ENCODE peak calls at places on chromosomes 1 and 21, in nine cellular contexts. E is K562; M is CD4-positive, CD25-positive, alpha-beta regulatory T cell; I is stomach; D is CD8-positive, alpha-beta T cell; A is mesenchymal stem cell; S is testis; C is upper lobe of right lung; N is heart right ventricle. U is an unnamed sample. For H3K27me3, the result is how much of the 10 kb centered on the place peaks cover.

GRCh38 chr1:169546087-169546995 is 39.9 kb downstream of the F5 start:
- DNase-seq in C (no peak), I (peak), D (peak), M (peak), S (peak), N (peak), E (peak), A (peak), U (peak)

GRCh38 chr1:145729661-145730436 is 10.6 kb downstream of the CD160 start:
- DNase-seq in S (no peak), A (no peak), E (no peak), M (no peak), N (no peak), C (no peak), D (no peak), I (no peak), U (no peak)

GRCh38 chr1:4684849-4685248 is 30.4 kb downstream of the AJAP1 start:
- DNase-seq in I (no peak), E (no peak), A (no peak), S (no peak), N (no peak), C (no peak), D (no peak), M (no peak), U (no peak)

GRCh38 chr21:20996421-20997307 is 1.5 kb upstream of the NCAM2 start:
- DNase-seq in N (no peak), D (no peak), I (no peak), C (no peak), E (no peak), S (no peak), A (peak), M (no peak), U (no peak)

GRCh38 chr1:73821520-73821919 is 376.5 kb downstream of the LRRIQ3 start:
- DNase-seq in D (no peak), C (no peak), N (no peak), A (no peak), M (no peak), I (no peak), E (no peak), S (no peak), U (no peak)

GRCh38 chr1:248852548-248852947 is 6.3 kb downstream of the ZNF692 start:
- DNase-seq in S (no peak), E (no peak), A (no peak), I (no peak), M (no peak), C (no peak), N (no peak), D (no peak), U (no peak)

GRCh38 chr1:59522925-59523505 is 226.1 kb downstream of the FGGY start:
- DNase-seq in M (no peak), C (no peak), E (no peak), N (no peak), D (no peak), I (no peak), S (no peak), A (no peak), U (no peak)

GRCh38 chr1:7298749-7299151 is 472.3 kb upstream of the VAMP3 start:
- DNase-seq in E (no peak), C (no peak), N (no peak), A (peak), D (no peak), I (no peak), M (no peak), S (no peak), U (no peak)

GRCh38 chr1:151530461-151530860 is 9.6 kb upstream of the TUFT1 start:
- DNase-seq in E (no peak), M (no peak), N (no peak), D (no peak), S (no peak), C (no peak), A (no peak), I (no peak), U (no peak)

GRCh38 chr1:98677288-98677687 is 15.8 kb downstream of the SNX7 start:
- DNase-seq in N (no peak), E (no peak), D (no peak), I (peak), C (no peak), M (no peak), S (no peak), A (no peak), U (no peak)

GRCh38 chr1:27413004-27413403 is 20.6 kb downstream of the GPR3 start:
- DNase-seq in S (no peak), A (no peak), N (no peak), E (no peak), C (no peak), I (no peak), M (no peak), D (no peak), U (peak)

GRCh38 chr1:28129150-28129549 is 40.7 kb upstream of the EYA3 start:
- DNase-seq in C (no peak), N (no peak), D (no peak), I (no peak), A (peak), S (no peak), M (no peak), E (no peak), U (no peak)

GRCh38 chr1:230120949-230121381 is 53.9 kb downstream of the GALNT2 start:
- DNase-seq in D (no peak), M (no peak), I (no peak), C (no peak), N (no peak), E (peak), S (peak), A (peak), U (no peak)

GRCh38 chr1:37307907-37308570 is 166.3 kb upstream of the ZC3H12A start:
- DNase-seq in S (peak), A (no peak), C (no peak), M (no peak), I (no peak), N (no peak), E (no peak), D (no peak), U (no peak)

GRCh38 chr1:207815913-207816312 is 64.1 kb downstream of the CD46 start:
- DNase-seq in S (no peak), I (no peak), C (no peak), M (no peak), N (no peak), E (peak), D (no peak), A (peak), U (peak)

GRCh38 chr1:48061162-48062136 is 64.3 kb upstream of the TRABD2B start:
- DNase-seq in I (peak), C (no peak), N (peak), A (peak), E (peak), S (peak), D (no peak), M (no peak), U (peak)

GRCh38 chr21:34355570-34355969 is 8.2 kb upstream of the KCNE2 start:
- DNase-seq in M (no peak), C (no peak), N (no peak), E (no peak), S (no peak), I (no peak), D (no peak), A (no peak), U (no peak)

GRCh38 chr1:33142483-33143065 is 39.3 kb downstream of the TRIM62 start:
- DNase-seq in A (no peak), C (no peak), E (no peak), S (no peak), M (no peak), N (no peak), I (no peak), D (no peak), U (peak)

GRCh38 chr1:67485046-67485811 is 55.0 kb upstream of the SERBP1 start:
- DNase-seq in N (no peak), I (no peak), S (no peak), E (no peak), M (no peak), C (no peak), D (no peak), A (no peak), U (no peak)

GRCh38 chr1:37306461-37306860 is 167.9 kb upstream of the ZC3H12A start:
- DNase-seq in A (no peak), S (no peak), D (no peak), C (no peak), M (no peak), N (no peak), I (no peak), E (no peak), U (no peak)

DNA sequence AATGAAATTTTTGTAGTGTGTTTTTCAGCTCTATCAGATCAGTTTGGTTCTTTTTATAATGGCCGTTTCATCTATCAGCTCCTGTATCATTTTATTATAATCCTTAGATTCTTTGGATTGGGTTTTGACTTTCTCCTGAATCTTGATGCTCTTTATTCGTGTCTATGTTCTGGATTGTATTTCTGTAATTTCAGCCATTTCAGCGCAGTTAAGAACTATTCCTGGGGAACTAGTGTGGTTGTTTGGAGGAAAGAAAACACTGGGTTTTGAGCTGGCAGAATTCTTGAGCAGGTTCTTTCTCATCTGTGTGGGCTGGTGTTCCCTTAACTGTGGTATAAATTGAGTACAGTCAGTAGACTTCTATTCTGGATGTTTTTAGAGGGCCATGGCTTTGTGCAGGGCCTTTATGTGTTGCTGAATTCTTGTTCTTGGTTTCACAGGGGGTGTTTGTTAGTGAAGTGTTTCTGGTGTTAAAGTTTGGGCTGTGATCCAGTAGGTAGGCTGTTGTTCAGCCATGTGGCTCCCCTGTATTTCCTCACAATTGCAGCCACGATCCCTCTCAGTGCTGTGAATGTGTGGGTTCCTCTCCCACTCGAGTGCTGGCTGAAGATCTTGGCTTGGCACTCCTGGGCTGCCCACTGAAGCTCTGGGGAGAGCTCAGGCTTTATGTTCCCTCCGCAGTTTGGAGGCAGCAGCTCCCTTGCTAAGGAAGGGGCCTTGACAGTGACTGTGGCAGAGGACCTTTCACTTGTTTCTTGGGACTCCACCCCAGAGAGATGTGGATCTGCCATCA is 56.0 kb upstream of the CCDC190 start:
- DNase-seq in I (no peak), D (no peak), E (no peak), A (no peak), N (no peak), M (no peak), C (no peak), S (no peak), U (no peak)
- H3K27ac ChIP-seq in I (no peak), D (no peak), E (no peak), A (no peak), N (no peak), M (no peak), C (no peak), S (no peak), U (no peak)

GRCh38 chr1:2597441-2598328 is 11.1 kb downstream of the PRXL2B start:
- DNase-seq in I (no peak), E (peak), C (peak), N (no peak), D (no peak), M (peak), A (no peak), S (no peak), U (peak)

GRCh38 chr1:2595261-2595811 is 8.8 kb downstream of the PRXL2B start:
- DNase-seq in C (no peak), S (no peak), D (no peak), N (no peak), I (no peak), M (peak), E (no peak), A (no peak), U (no peak)

GRCh38 chr1:2595812-2596529 is 9.4 kb downstream of the PRXL2B start:
- DNase-seq in M (peak), E (no peak), S (no peak), C (peak), A (no peak), I (no peak), D (no peak), N (no peak), U (no peak)

GRCh38 chr1:2596530-2597333 is 10.2 kb downstream of the PRXL2B start:
- DNase-seq in N (no peak), A (no peak), S (no peak), I (no peak), D (no peak), C (peak), M (peak), E (no peak), U (no peak)

GRCh38 chr1:2598329-2598931 is 11.9 kb downstream of the PRXL2B start:
- DNase-seq in D (no peak), N (no peak), S (no peak), I (no peak), M (no peak), C (peak), A (no peak), E (no peak), U (no peak)
- H3K27me3 ChIP-seq in D (under half), N (under half), S (under half), I (under half), M (under half), C (under half), A (under half), E (half or more), U (under half)

GRCh38 chr21:44903054-44903685 is 17.5 kb downstream of the ITGB2 start:
- DNase-seq in I (no peak), N (no peak), M (no peak), E (no peak), A (no peak), D (no peak), C (no peak), S (no peak), U (no peak)

GRCh38 chr21:44904141-44904923 is 16.4 kb downstream of the ITGB2 start:
- DNase-seq in C (no peak), N (no peak), D (no peak), I (no peak), E (no peak), S (no peak), M (no peak), A (no peak), U (no peak)

GRCh38 chr21:44902268-44903053 is 18.2 kb downstream of the ITGB2 start:
- DNase-seq in I (no peak), A (no peak), N (no peak), C (no peak), M (no peak), D (no peak), E (no peak), S (no peak), U (no peak)

GRCh38 chr21:44905016-44905724 is 15.5 kb downstream of the ITGB2 start:
- DNase-seq in S (no peak), M (no peak), D (peak), I (no peak), N (no peak), C (no peak), A (no peak), E (no peak), U (no peak)

GRCh38 chr21:44903689-44904088 is 17.0 kb downstream of the ITGB2 start:
- DNase-seq in C (no peak), I (no peak), N (no peak), S (no peak), M (no peak), A (no peak), D (peak), E (no peak), U (no peak)
- H3K27ac ChIP-seq in C (peak), I (no peak), N (no peak), S (no peak), M (no peak), A (no peak), D (no peak), E (no peak), U (no peak)

GRCh38 chr1:31705080-31705866 is 1.5 kb upstream of the COL16A1 start:
- DNase-seq in A (peak), N (peak), M (no peak), E (peak), C (no peak), I (peak), S (peak), D (peak), U (no peak)
- H3K27me3 ChIP-seq in A (under half), N (under half), M (under half), E (half or more), C (under half), I (under half), S (under half), D (under half), U (under half)

DNA sequence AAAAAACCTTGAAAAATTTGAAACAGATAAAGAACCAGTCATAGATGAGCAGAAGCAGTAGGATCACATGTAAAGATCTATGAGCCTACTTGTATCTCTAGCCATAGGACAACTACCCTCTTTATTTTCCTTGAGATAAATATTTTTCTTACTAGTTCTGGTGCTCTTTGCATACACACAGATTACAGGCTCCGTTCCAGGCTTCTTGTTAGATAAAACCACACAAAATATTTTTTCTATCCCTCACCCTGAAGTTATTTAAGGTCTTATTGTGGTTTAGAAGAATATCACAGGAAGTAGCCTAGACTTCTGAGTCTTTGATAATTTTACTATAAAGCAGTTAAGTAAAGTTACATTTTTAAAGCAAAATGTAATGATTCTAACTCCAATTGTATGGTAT is 512.2 kb downstream of the NEGR1 start:
- DNase-seq in A (no peak), I (no peak), E (no peak), M (no peak), S (no peak), N (no peak), D (no peak), C (no peak), U (no peak)
- H3K27ac ChIP-seq in A (no peak), I (no peak), E (no peak), M (no peak), S (no peak), N (no peak), D (no peak), C (no peak), U (no peak)

GRCh38 chr21:33041981-33042380 is 16.2 kb downstream of the OLIG2 start:
- DNase-seq in N (no peak), A (no peak), D (no peak), S (no peak), C (no peak), E (no peak), I (no peak), M (no peak), U (no peak)

GRCh38 chr21:33040215-33040614 is 14.5 kb downstream of the OLIG2 start:
- DNase-seq in N (no peak), S (no peak), C (no peak), D (no peak), A (no peak), E (no peak), M (no peak), I (no peak), U (no peak)

GRCh38 chr21:33036430-33037162 is 10.9 kb downstream of the OLIG2 start:
- DNase-seq in N (no peak), E (no peak), C (no peak), S (no peak), A (peak), D (peak), I (peak), M (no peak), U (no peak)

GRCh38 chr21:33042812-33043211 is 17.1 kb downstream of the OLIG2 start:
- DNase-seq in E (no peak), N (no peak), A (peak), D (no peak), S (no peak), I (no peak), M (no peak), C (no peak), U (no peak)

DNA sequence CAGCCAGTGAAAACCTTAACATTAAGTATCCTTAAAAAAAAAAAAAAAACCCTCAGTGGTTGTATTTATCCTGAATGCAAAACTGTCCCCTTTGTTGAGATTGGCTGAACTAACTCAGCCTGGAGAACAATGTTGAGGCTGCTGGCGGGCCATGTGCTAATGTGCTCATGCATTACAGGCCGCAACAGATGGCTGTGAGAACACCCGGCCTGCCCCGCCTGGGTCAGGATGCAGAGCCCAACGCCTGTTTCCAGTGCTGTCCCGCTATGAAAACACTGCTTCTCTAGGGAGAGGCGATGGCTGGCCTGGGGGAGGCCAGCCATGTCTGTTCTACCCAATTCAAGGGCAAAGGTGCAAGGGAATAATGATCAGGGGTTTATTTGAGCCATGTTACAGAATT is 13.8 kb downstream of the OLIG2 start:
- DNase-seq in A (no peak), C (no peak), D (no peak), N (no peak), M (no peak), E (no peak), I (no peak), S (no peak), U (no peak)
- H3K27me3 ChIP-seq in A (under half), C (under half), D (under half), N (under half), M (under half), E (under half), I (under half), S (under half), U (under half)

GRCh38 chr1:94708811-94709210 is 111.3 kb upstream of the SLC44A3 start:
- DNase-seq in N (no peak), D (no peak), S (no peak), C (no peak), I (no peak), A (no peak), E (no peak), M (no peak), U (no peak)

GRCh38 chr1:94709891-94710581 is 110.1 kb upstream of the SLC44A3 start:
- DNase-seq in N (no peak), A (peak), D (no peak), C (no peak), S (no peak), M (no peak), I (no peak), E (no peak), U (no peak)

GRCh38 chr1:94708299-94708685 is 111.9 kb upstream of the SLC44A3 start:
- DNase-seq in C (no peak), A (no peak), E (no peak), D (no peak), S (peak), N (no peak), M (no peak), I (no peak), U (no peak)

GRCh38 chr1:94705755-94706154 is 114.4 kb upstream of the SLC44A3 start:
- DNase-seq in C (no peak), M (no peak), D (no peak), E (no peak), I (no peak), A (no peak), N (no peak), S (no peak), U (no peak)

DNA sequence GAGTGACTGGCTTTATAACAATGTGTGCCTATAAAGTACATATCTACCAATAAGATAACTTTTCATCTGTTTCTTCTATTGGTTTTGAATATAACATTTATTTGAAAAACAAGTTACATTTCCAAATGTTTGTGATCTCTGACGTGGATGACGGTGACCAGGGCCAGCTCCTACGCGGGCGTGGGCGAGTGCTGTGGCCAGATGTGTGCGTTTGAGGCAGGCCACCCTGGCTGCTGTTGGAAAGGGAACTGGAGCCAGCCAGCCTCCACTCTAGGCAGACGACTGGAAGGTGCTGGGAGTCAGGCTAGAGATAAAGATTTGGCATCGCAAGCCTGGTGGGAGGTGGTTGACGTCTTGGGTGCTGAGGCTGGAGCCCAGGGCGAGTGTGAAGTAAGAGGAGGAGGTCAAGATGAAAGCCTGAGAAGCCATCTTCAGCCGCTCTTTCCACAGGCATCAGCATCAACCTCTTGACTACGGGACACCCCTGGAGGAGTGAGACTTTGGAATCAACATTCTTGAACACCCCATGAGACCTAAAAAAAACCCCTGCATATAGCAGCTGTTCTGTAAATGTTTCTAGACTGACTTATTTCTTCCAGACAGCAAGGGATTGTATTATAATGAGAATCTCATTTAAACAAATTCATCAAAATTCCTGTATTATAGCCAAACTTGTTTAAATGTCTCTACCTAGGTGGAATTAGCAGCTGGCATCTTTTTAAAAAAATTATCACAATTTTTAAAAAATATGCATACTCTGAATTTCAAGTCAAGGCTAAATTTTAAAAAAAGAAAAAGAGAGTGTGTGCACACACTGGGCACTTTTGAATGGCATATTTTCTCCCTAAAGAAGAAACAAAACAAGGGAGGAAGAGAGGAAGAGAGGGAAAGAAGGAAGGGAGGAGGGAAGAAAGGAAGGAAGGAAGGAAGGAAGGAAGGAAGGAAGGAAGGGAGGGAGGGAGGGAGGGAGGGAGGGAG is 112.5 kb upstream of the SLC44A3 start:
- DNase-seq in S (peak), C (no peak), M (no peak), N (peak), I (no peak), A (no peak), D (no peak), E (no peak), U (no peak)
- H3K27ac ChIP-seq in S (peak), C (no peak), M (no peak), N (no peak), I (no peak), A (no peak), D (no peak), E (no peak), U (no peak)

U was measured in adrenal gland.